ENCODE peak calls at places on chromosomes 12 and 14, in eight cellular contexts. One of them, this sample, is unnamed.
A peak's percentile ranks its signal among the peaks of the same experiment; 100 is the strongest.

GRCh38 chr12:15035185-15035584 is 62.3 kb downstream of the PDE6H start:
- DNase-seq in ovary: no peak
- DNase-seq in tibial artery: no peak
- DNase-seq in bronchial epithelial cell: no peak
- DNase-seq in mucosa of descending colon: no peak
- DNase-seq in fibroblast of villous mesenchyme: no peak
- DNase-seq in nephron progenitor cell: no peak
- DNase-seq in MM.1S: peak; percentile 63
- DNase-seq in this sample: no peak

GRCh38 chr14:74571901-74572828 is 39.9 kb downstream of the LTBP2 start:
- DNase-seq in ovary: peak; percentile 66
- DNase-seq in tibial artery: no peak
- DNase-seq in bronchial epithelial cell: peak; percentile 99
- DNase-seq in mucosa of descending colon: no peak
- DNase-seq in fibroblast of villous mesenchyme: peak; percentile 99
- DNase-seq in nephron progenitor cell: peak; percentile 65
- DNase-seq in MM.1S: no peak
- DNase-seq in this sample: no peak

GRCh38 chr14:41280745-41281144 is 325.9 kb upstream of the LRFN5 start:
- DNase-seq in ovary: no peak
- DNase-seq in tibial artery: no peak
- DNase-seq in bronchial epithelial cell: peak; percentile 0
- DNase-seq in mucosa of descending colon: no peak
- DNase-seq in fibroblast of villous mesenchyme: peak; percentile 1
- DNase-seq in nephron progenitor cell: no peak
- DNase-seq in MM.1S: no peak
- DNase-seq in this sample: no peak

GRCh38 chr14:58787601-58788000 is 149.8 kb downstream of the DACT1 start:
- DNase-seq in ovary: no peak
- DNase-seq in tibial artery: no peak
- DNase-seq in bronchial epithelial cell: no peak
- DNase-seq in mucosa of descending colon: no peak
- DNase-seq in fibroblast of villous mesenchyme: no peak
- DNase-seq in nephron progenitor cell: no peak
- DNase-seq in MM.1S: no peak
- DNase-seq in this sample: no peak

GRCh38 chr12:53492188-53492587 is 7.1 kb downstream of the MAP3K12 start:
- DNase-seq in ovary: no peak
- DNase-seq in tibial artery: peak; percentile 29
- DNase-seq in bronchial epithelial cell: no peak
- DNase-seq in mucosa of descending colon: peak; percentile 45
- DNase-seq in fibroblast of villous mesenchyme: no peak
- DNase-seq in nephron progenitor cell: no peak
- DNase-seq in MM.1S: no peak
- DNase-seq in this sample: no peak

GRCh38 chr14:61365667-61366194 is 44.4 kb downstream of the PRKCH start:
- DNase-seq in ovary: no peak
- DNase-seq in tibial artery: no peak
- DNase-seq in bronchial epithelial cell: peak; percentile 38
- DNase-seq in mucosa of descending colon: no peak
- DNase-seq in fibroblast of villous mesenchyme: no peak
- DNase-seq in nephron progenitor cell: no peak
- DNase-seq in MM.1S: no peak
- DNase-seq in this sample: no peak

GRCh38 chr14:49686425-49686824 is 1.6 kb downstream of the POLE2 start:
- DNase-seq in ovary: no peak
- DNase-seq in tibial artery: no peak
- DNase-seq in bronchial epithelial cell: no peak
- DNase-seq in mucosa of descending colon: no peak
- DNase-seq in fibroblast of villous mesenchyme: no peak
- DNase-seq in nephron progenitor cell: no peak
- DNase-seq in MM.1S: no peak
- DNase-seq in this sample: no peak

GRCh38 chr12:89183985-89184435 is 168.3 kb downstream of the DUSP6 start:
- DNase-seq in ovary: peak; percentile 47
- DNase-seq in tibial artery: peak; percentile 78
- DNase-seq in bronchial epithelial cell: peak; percentile 87
- DNase-seq in mucosa of descending colon: no peak
- DNase-seq in fibroblast of villous mesenchyme: peak; percentile 93
- DNase-seq in nephron progenitor cell: no peak
- DNase-seq in MM.1S: no peak
- DNase-seq in this sample: peak; percentile 29

GRCh38 chr12:11578461-11578993 is 70.9 kb upstream of the ETV6 start:
- DNase-seq in ovary: no peak
- DNase-seq in tibial artery: no peak
- DNase-seq in bronchial epithelial cell: no peak
- DNase-seq in mucosa of descending colon: no peak
- DNase-seq in fibroblast of villous mesenchyme: no peak
- DNase-seq in nephron progenitor cell: no peak
- DNase-seq in MM.1S: no peak
- DNase-seq in this sample: no peak

GRCh38 chr12:77163068-77163810 is 97.9 kb upstream of the E2F7 start:
- DNase-seq in ovary: no peak
- DNase-seq in tibial artery: no peak
- DNase-seq in bronchial epithelial cell: peak; percentile 6
- DNase-seq in mucosa of descending colon: no peak
- DNase-seq in fibroblast of villous mesenchyme: no peak
- DNase-seq in nephron progenitor cell: no peak
- DNase-seq in MM.1S: no peak
- DNase-seq in this sample: no peak

GRCh38 chr12:66187016-66187415 is 2.0 kb upstream of the IRAK3 start:
- DNase-seq in ovary: no peak
- DNase-seq in tibial artery: no peak
- DNase-seq in bronchial epithelial cell: no peak
- DNase-seq in mucosa of descending colon: no peak
- DNase-seq in fibroblast of villous mesenchyme: no peak
- DNase-seq in nephron progenitor cell: no peak
- DNase-seq in MM.1S: no peak
- DNase-seq in this sample: no peak

GRCh38 chr12:42091769-42092168 is 52.9 kb downstream of the GXYLT1 start:
- DNase-seq in ovary: no peak
- DNase-seq in tibial artery: no peak
- DNase-seq in bronchial epithelial cell: peak; percentile 32
- DNase-seq in mucosa of descending colon: no peak
- DNase-seq in fibroblast of villous mesenchyme: no peak
- DNase-seq in nephron progenitor cell: no peak
- DNase-seq in MM.1S: no peak
- DNase-seq in this sample: no peak

GRCh38 chr14:103108749-103109207 is 14.3 kb downstream of the EXOC3L4 start:
- DNase-seq in ovary: no peak
- DNase-seq in tibial artery: no peak
- DNase-seq in bronchial epithelial cell: no peak
- DNase-seq in mucosa of descending colon: no peak
- DNase-seq in fibroblast of villous mesenchyme: peak; percentile 43
- DNase-seq in nephron progenitor cell: no peak
- DNase-seq in MM.1S: no peak
- DNase-seq in this sample: no peak
- TF ChIP-seq CTCF in ovary: no peak
- TF ChIP-seq CTCF in tibial artery: no peak
- TF ChIP-seq CTCF in bronchial epithelial cell: no peak
- TF ChIP-seq CTCF in mucosa of descending colon: no peak
- TF ChIP-seq CTCF in fibroblast of villous mesenchyme: no peak
- TF ChIP-seq CTCF in nephron progenitor cell: no peak
- TF ChIP-seq CTCF in MM.1S: no peak
- TF ChIP-seq CTCF in this sample: no peak

DNA sequence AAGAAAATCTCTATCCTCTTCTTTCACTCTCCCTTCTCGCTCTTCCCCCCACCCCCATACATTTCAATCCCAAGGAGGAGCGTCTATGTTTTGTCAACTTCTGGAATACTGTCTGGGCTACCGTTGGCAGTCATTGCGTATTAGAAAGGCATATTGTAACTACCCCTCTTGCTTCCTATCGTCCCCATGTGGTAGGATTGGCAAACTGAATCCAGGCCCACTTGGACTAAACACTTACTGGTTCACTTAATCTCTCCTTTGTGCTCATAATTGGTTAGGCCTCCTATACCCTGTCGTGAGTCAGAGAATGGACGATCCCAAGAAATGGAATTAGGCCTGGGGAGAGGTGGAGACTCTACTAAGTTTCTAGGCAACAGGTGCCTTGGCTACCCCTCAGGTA is 68.8 kb upstream of the SLC8A3 start:
- DNase-seq in ovary: no peak
- DNase-seq in tibial artery: no peak
- DNase-seq in bronchial epithelial cell: peak; percentile 19
- DNase-seq in mucosa of descending colon: no peak
- DNase-seq in fibroblast of villous mesenchyme: no peak
- DNase-seq in nephron progenitor cell: no peak
- DNase-seq in MM.1S: peak; percentile 8
- DNase-seq in this sample: no peak
- TF ChIP-seq CTCF in ovary: no peak
- TF ChIP-seq CTCF in tibial artery: no peak
- TF ChIP-seq CTCF in bronchial epithelial cell: peak; percentile 54
- TF ChIP-seq CTCF in mucosa of descending colon: no peak
- TF ChIP-seq CTCF in fibroblast of villous mesenchyme: peak; percentile 18
- TF ChIP-seq CTCF in nephron progenitor cell: no peak
- TF ChIP-seq CTCF in MM.1S: peak; percentile 46
- TF ChIP-seq CTCF in this sample: no peak

GRCh38 chr12:85951823-85952222 is 77.7 kb downstream of the NTS start:
- DNase-seq in ovary: no peak
- DNase-seq in tibial artery: no peak
- DNase-seq in bronchial epithelial cell: peak; percentile 45
- DNase-seq in mucosa of descending colon: no peak
- DNase-seq in fibroblast of villous mesenchyme: peak; percentile 14
- DNase-seq in nephron progenitor cell: no peak
- DNase-seq in MM.1S: peak; percentile 17
- DNase-seq in this sample: no peak
- TF ChIP-seq CTCF in ovary: no peak
- TF ChIP-seq CTCF in tibial artery: no peak
- TF ChIP-seq CTCF in bronchial epithelial cell: peak; percentile 18
- TF ChIP-seq CTCF in mucosa of descending colon: no peak
- TF ChIP-seq CTCF in fibroblast of villous mesenchyme: peak; percentile 27
- TF ChIP-seq CTCF in nephron progenitor cell: peak; percentile 35
- TF ChIP-seq CTCF in MM.1S: peak; percentile 45
- TF ChIP-seq CTCF in this sample: no peak

GRCh38 chr14:103385153-103385993 is at the start of gene MARK3:
- DNase-seq in ovary: peak; percentile 97
- DNase-seq in tibial artery: peak; percentile 98
- DNase-seq in bronchial epithelial cell: peak; percentile 87
- DNase-seq in mucosa of descending colon: peak; percentile 98
- DNase-seq in fibroblast of villous mesenchyme: peak; percentile 98
- DNase-seq in nephron progenitor cell: peak; percentile 97
- DNase-seq in MM.1S: peak; percentile 91
- DNase-seq in this sample: peak; percentile 93
- TF ChIP-seq CTCF in ovary: no peak
- TF ChIP-seq CTCF in tibial artery: peak; percentile 25
- TF ChIP-seq CTCF in bronchial epithelial cell: no peak
- TF ChIP-seq CTCF in mucosa of descending colon: no peak
- TF ChIP-seq CTCF in fibroblast of villous mesenchyme: peak; percentile 8
- TF ChIP-seq CTCF in nephron progenitor cell: no peak
- TF ChIP-seq CTCF in MM.1S: no peak
- TF ChIP-seq CTCF in this sample: no peak

GRCh38 chr12:94791933-94792332 is 141.6 kb upstream of the TMCC3 start:
- DNase-seq in ovary: no peak
- DNase-seq in tibial artery: no peak
- DNase-seq in bronchial epithelial cell: no peak
- DNase-seq in mucosa of descending colon: no peak
- DNase-seq in fibroblast of villous mesenchyme: no peak
- DNase-seq in nephron progenitor cell: no peak
- DNase-seq in MM.1S: no peak
- DNase-seq in this sample: no peak

GRCh38 chr12:94792690-94793089 is 142.3 kb upstream of the TMCC3 start:
- DNase-seq in ovary: peak; percentile 57
- DNase-seq in tibial artery: no peak
- DNase-seq in bronchial epithelial cell: no peak
- DNase-seq in mucosa of descending colon: no peak
- DNase-seq in fibroblast of villous mesenchyme: peak; percentile 76
- DNase-seq in nephron progenitor cell: no peak
- DNase-seq in MM.1S: no peak
- DNase-seq in this sample: no peak

GRCh38 chr12:94790822-94791221 is 140.5 kb upstream of the TMCC3 start:
- DNase-seq in ovary: no peak
- DNase-seq in tibial artery: no peak
- DNase-seq in bronchial epithelial cell: no peak
- DNase-seq in mucosa of descending colon: no peak
- DNase-seq in fibroblast of villous mesenchyme: no peak
- DNase-seq in nephron progenitor cell: no peak
- DNase-seq in MM.1S: no peak
- DNase-seq in this sample: no peak

GRCh38 chr12:94788298-94788697 is 137.9 kb upstream of the TMCC3 start:
- DNase-seq in ovary: no peak
- DNase-seq in tibial artery: no peak
- DNase-seq in bronchial epithelial cell: no peak
- DNase-seq in mucosa of descending colon: no peak
- DNase-seq in fibroblast of villous mesenchyme: no peak
- DNase-seq in nephron progenitor cell: no peak
- DNase-seq in MM.1S: no peak
- DNase-seq in this sample: no peak

DNA sequence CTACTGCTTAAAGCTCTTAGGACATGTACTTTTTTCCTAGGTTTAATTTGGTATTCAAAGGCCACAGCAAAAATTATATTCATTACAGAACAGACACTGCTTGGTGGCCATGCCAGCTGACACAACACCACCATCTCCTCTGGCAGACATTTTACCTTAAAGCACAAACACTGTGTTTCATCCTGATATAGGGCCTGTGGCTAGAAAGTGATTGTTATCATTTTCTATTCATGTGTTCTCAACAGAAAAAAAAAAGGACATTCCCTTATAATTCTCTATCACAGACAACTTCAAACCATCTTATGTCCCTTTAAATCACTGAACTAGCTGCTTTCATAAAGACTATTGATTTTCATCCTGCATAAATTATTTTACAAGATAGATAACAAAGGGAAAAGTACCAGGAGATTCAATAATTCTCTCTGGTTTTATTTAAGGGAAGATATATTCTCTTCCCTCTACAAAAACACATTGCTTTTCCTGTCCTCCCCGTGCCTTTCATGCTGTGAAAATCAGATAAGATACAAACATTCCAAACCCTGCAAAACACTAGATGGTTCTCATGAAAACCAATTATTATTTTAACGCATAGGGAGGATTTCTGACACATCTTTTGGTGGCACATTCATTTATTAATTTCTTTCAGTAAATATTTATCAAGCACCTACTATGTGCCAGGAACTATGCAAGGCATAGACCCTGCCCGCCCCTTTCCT is 139.3 kb upstream of the TMCC3 start:
- DNase-seq in ovary: no peak
- DNase-seq in tibial artery: no peak
- DNase-seq in bronchial epithelial cell: no peak
- DNase-seq in mucosa of descending colon: no peak
- DNase-seq in fibroblast of villous mesenchyme: no peak
- DNase-seq in nephron progenitor cell: no peak
- DNase-seq in MM.1S: no peak
- DNase-seq in this sample: no peak
- TF ChIP-seq CTCF in ovary: no peak
- TF ChIP-seq CTCF in tibial artery: no peak
- TF ChIP-seq CTCF in bronchial epithelial cell: no peak
- TF ChIP-seq CTCF in mucosa of descending colon: no peak
- TF ChIP-seq CTCF in fibroblast of villous mesenchyme: no peak
- TF ChIP-seq CTCF in nephron progenitor cell: no peak
- TF ChIP-seq CTCF in MM.1S: no peak
- TF ChIP-seq CTCF in this sample: no peak

GRCh38 chr12:109650808-109651207 is 62.8 kb upstream of the FAM222A start:
- DNase-seq in ovary: no peak
- DNase-seq in tibial artery: no peak
- DNase-seq in bronchial epithelial cell: no peak
- DNase-seq in mucosa of descending colon: no peak
- DNase-seq in fibroblast of villous mesenchyme: no peak
- DNase-seq in nephron progenitor cell: no peak
- DNase-seq in MM.1S: no peak
- DNase-seq in this sample: no peak
- TF ChIP-seq CTCF in ovary: no peak
- TF ChIP-seq CTCF in tibial artery: no peak
- TF ChIP-seq CTCF in bronchial epithelial cell: no peak
- TF ChIP-seq CTCF in mucosa of descending colon: no peak
- TF ChIP-seq CTCF in fibroblast of villous mesenchyme: no peak
- TF ChIP-seq CTCF in nephron progenitor cell: no peak
- TF ChIP-seq CTCF in MM.1S: no peak
- TF ChIP-seq CTCF in this sample: no peak